ENCODE peak calls at places on chromosome 10, in eight cellular contexts. V, O, H, Q, D, X, B and T are unnamed samples.

GRCh38 chr10:117933036-117933435 is 113.7 kb downstream of the RAB11FIP2 start:
- DNase-seq in V (no peak), O (no peak), H (no peak), Q (no peak), D (no peak), X (no peak), B (no peak), T (no peak)

GRCh38 chr10:63588436-63589180 is 67.4 kb downstream of the REEP3 start:
- DNase-seq in V (no peak), O (no peak), H (no peak), Q (no peak), D (no peak), X (peak), B (no peak), T (no peak)

GRCh38 chr10:95430231-95430951 is 130.8 kb downstream of the SORBS1 start:
- DNase-seq in V (peak), O (peak), H (peak), Q (no peak), D (no peak), X (peak), B (peak), T (peak)

GRCh38 chr10:73992899-73993788 is 4.8 kb upstream of the VCL start:
- DNase-seq in V (no peak), O (no peak), H (no peak), Q (no peak), D (no peak), X (peak), B (no peak), T (no peak)

GRCh38 chr10:105063796-105064195 is 422.7 kb downstream of the SORCS3 start:
- DNase-seq in V (no peak), O (no peak), H (peak), Q (no peak), D (no peak), X (no peak), B (peak), T (peak)

GRCh38 chr10:31745612-31746376 is 182.8 kb downstream of the ARHGAP12 start:
- DNase-seq in V (no peak), O (no peak), H (no peak), Q (no peak), D (no peak), X (peak), B (no peak), T (no peak)

GRCh38 chr10:62779487-62780248 is 24.9 kb upstream of the ADO start:
- DNase-seq in V (no peak), O (peak), H (no peak), Q (no peak), D (no peak), X (peak), B (peak), T (no peak)

GRCh38 chr10:114795039-114795438 is 26.5 kb upstream of the FHIP2A start:
- DNase-seq in V (no peak), O (no peak), H (no peak), Q (no peak), D (no peak), X (no peak), B (no peak), T (no peak)

GRCh38 chr10:116084166-116084565 is 188.8 kb downstream of the GFRA1 start:
- DNase-seq in V (no peak), O (no peak), H (no peak), Q (no peak), D (no peak), X (no peak), B (no peak), T (no peak)

GRCh38 chr10:89710748-89711147 is 9.4 kb downstream of the KIF20B start:
- DNase-seq in V (no peak), O (no peak), H (no peak), Q (no peak), D (no peak), X (no peak), B (no peak), T (no peak)

GRCh38 chr10:13627459-13628310 is 40.9 kb downstream of the PRPF18 start:
- DNase-seq in V (no peak), O (no peak), H (no peak), Q (no peak), D (no peak), X (peak), B (no peak), T (no peak)

GRCh38 chr10:31739759-31740158 is 188.9 kb downstream of the ARHGAP12 start:
- DNase-seq in V (no peak), O (no peak), H (no peak), Q (no peak), D (no peak), X (no peak), B (no peak), T (no peak)

GRCh38 chr10:119652361-119652760 is 1.2 kb downstream of the BAG3 start:
- DNase-seq in V (peak), O (no peak), H (no peak), Q (no peak), D (no peak), X (peak), B (peak), T (peak)

GRCh38 chr10:44357141-44357540 is 27.8 kb downstream of the CXCL12 start:
- DNase-seq in V (no peak), O (no peak), H (no peak), Q (no peak), D (no peak), X (no peak), B (no peak), T (no peak)

GRCh38 chr10:69004821-69005220 is 16.2 kb downstream of the KIFBP start:
- DNase-seq in V (no peak), O (no peak), H (no peak), Q (no peak), D (no peak), X (peak), B (peak), T (no peak)

GRCh38 chr10:10665750-10666149 is 351.9 kb upstream of the CELF2 start:
- DNase-seq in V (no peak), O (no peak), H (no peak), Q (no peak), D (no peak), X (no peak), B (no peak), T (no peak)

GRCh38 chr10:15719062-15719898 is 442 bp downstream of the ITGA8 start:
- DNase-seq in V (peak), O (no peak), H (peak), Q (no peak), D (no peak), X (no peak), B (peak), T (peak)

GRCh38 chr10:78742406-78742729 is 326.4 kb upstream of the ZMIZ1 start:
- DNase-seq in V (no peak), O (no peak), H (no peak), Q (no peak), D (no peak), X (no peak), B (no peak), T (no peak)

GRCh38 chr10:33621143-33621542 is 286.7 kb upstream of the NRP1 start:
- DNase-seq in V (no peak), O (no peak), H (no peak), Q (no peak), D (no peak), X (peak), B (no peak), T (no peak)